ENCODE peak calls at places on chromosomes 2 and 18, in four cellular contexts. S, L, B and E are unnamed samples.

GRCh38 chr2:131034122-131035051 is 58.9 kb downstream of the FAM168B start:
- DNase-seq in L (no peak), B (no peak), S (peak; percentile 44), E (peak; percentile 69)

GRCh38 chr2:117949800-117950199 is 64.1 kb downstream of the CCDC93 start:
- DNase-seq in B (no peak), L (no peak), S (no peak), E (no peak)

GRCh38 chr2:7031424-7032245 is 114.4 kb downstream of the RNF144A start:
- DNase-seq in B (peak; percentile 35), S (peak; percentile 100), L (peak; percentile 72), E (no peak)

GRCh38 chr2:128451084-128451483 is 132.4 kb upstream of the HS6ST1 start:
- DNase-seq in L (no peak), S (no peak), B (no peak), E (no peak)

GRCh38 chr2:239275037-239275685 is 125.7 kb downstream of the HDAC4 start:
- DNase-seq in S (no peak), L (peak; percentile 96), B (no peak), E (peak; percentile 95)

GRCh38 chr2:56410140-56410539 is 226.3 kb downstream of the CCDC85A start:
- DNase-seq in L (no peak), B (no peak), S (no peak), E (no peak)

GRCh38 chr2:170601489-170601888 is 113.6 kb upstream of the SP5 start:
- DNase-seq in B (no peak), L (no peak), S (no peak), E (no peak)

GRCh38 chr2:99573624-99574251 is 83.9 kb upstream of the REV1 start:
- DNase-seq in B (no peak), S (no peak), L (peak; percentile 34), E (no peak)

GRCh38 chr18:55587341-55588000 is 521 bp downstream of the TCF4 start:
- DNase-seq in B (peak; percentile 19), L (peak; percentile 25), S (peak; percentile 57), E (peak; percentile 9)

GRCh38 chr2:235232474-235233435 is 261.1 kb upstream of the AGAP1 start:
- DNase-seq in B (no peak), L (no peak), S (no peak), E (no peak)

GRCh38 chr2:12089001-12089400 is 342.6 kb downstream of the LPIN1 start:
- DNase-seq in B (no peak), L (no peak), S (no peak), E (no peak)

GRCh38 chr2:190053426-190053825 is 9.1 kb downstream of the MSTN start:
- DNase-seq in L (no peak), S (no peak), B (no peak), E (no peak)

GRCh38 chr18:48605408-48605845 is 66.6 kb downstream of the CTIF start:
- DNase-seq in L (no peak), B (peak; percentile 71), S (peak; percentile 56), E (no peak)

GRCh38 chr2:32485399-32485798 is 128.6 kb downstream of the BIRC6 start:
- DNase-seq in L (no peak), B (no peak), S (no peak), E (no peak)

GRCh38 chr2:150526827-150527226 is 39.4 kb upstream of the RND3 start:
- DNase-seq in B (peak; percentile 97), S (no peak), L (no peak), E (peak; percentile 16)

GRCh38 chr18:66795011-66795410 is 191.1 kb upstream of the CDH19 start:
- DNase-seq in B (no peak), S (no peak), L (no peak), E (no peak)

GRCh38 chr18:7789853-7790552 is 222.9 kb downstream of the PTPRM start:
- DNase-seq in B (peak; percentile 35), S (peak; percentile 33), L (no peak), E (no peak)

GRCh38 chr2:205800804-205801203 is 118.5 kb downstream of the NRP2 start:
- DNase-seq in L (no peak), B (no peak), S (no peak), E (peak; percentile 45)

GRCh38 chr2:207239222-207239674 is 73.5 kb upstream of the KLF7 start:
- DNase-seq in S (no peak), B (peak; percentile 96), L (peak; percentile 77), E (peak; percentile 90)

GRCh38 chr2:21544392-21544791 is 420.6 kb downstream of the TDRD15 start:
- DNase-seq in S (no peak), B (no peak), L (no peak), E (no peak)

GRCh38 chr2:9165625-9166024 is 41.0 kb upstream of the ASAP2 start:
- DNase-seq in B (peak; percentile 72), L (no peak), S (no peak), E (peak; percentile 66)

GRCh38 chr2:223735035-223735640 is 102.2 kb downstream of the AP1S3 start:
- DNase-seq in B (no peak), L (no peak), S (no peak), E (no peak)

GRCh38 chr2:43073373-43073772 is 153.0 kb downstream of the ZFP36L2 start:
- DNase-seq in S (no peak), B (no peak), L (no peak), E (peak; percentile 76)

GRCh38 chr2:58938988-58939387 is 697.9 kb upstream of the FANCL start:
- DNase-seq in L (no peak), S (no peak), B (no peak), E (peak; percentile 25)

GRCh38 chr2:163732718-163733117 is 3.1 kb downstream of the FIGN start:
- DNase-seq in B (no peak), S (no peak), L (no peak), E (no peak)

GRCh38 chr2:150222317-150222716 is 265.1 kb downstream of the RND3 start:
- DNase-seq in S (no peak), B (no peak), L (no peak), E (no peak)